ENCODE peak calls at places on chromosome 2, in ten cellular contexts. One of them, this sample, is unnamed.

GRCh38 chr2:73250872-73251846 is 17.1 kb downstream of the CCT7 start:
- DNase-seq in AG04450: no peak
- DNase-seq in MCF 10A: no peak
- DNase-seq in stimulated activated CD8-positive, alpha-beta memory T cell treated with anti-CD3 and anti-CD28 coated beads, Interleukin-15, amount 100 ng/mL, for 24 hours: no peak
- DNase-seq in T follicular helper cell: no peak
- DNase-seq in fibroblast of the aortic adventitia: no peak
- DNase-seq in GM03348: no peak
- DNase-seq in type B pancreatic cell: no peak
- DNase-seq in AML-193: no peak
- DNase-seq in cardiac muscle cell: no peak
- DNase-seq in this sample: no peak

GRCh38 chr2:12684471-12684936 is 32.2 kb upstream of the TRIB2 start:
- DNase-seq in MCF 10A: peak; percentile 77
- DNase-seq in stimulated activated CD8-positive, alpha-beta memory T cell treated with anti-CD3 and anti-CD28 coated beads, Interleukin-15, amount 100 ng/mL, for 24 hours: no peak
- DNase-seq in fibroblast of the aortic adventitia: peak; percentile 67
- DNase-seq in T follicular helper cell: no peak
- DNase-seq in type B pancreatic cell: no peak
- DNase-seq in GM03348: peak; percentile 64
- DNase-seq in AG04450: peak; percentile 18
- DNase-seq in cardiac muscle cell: no peak
- DNase-seq in AML-193: peak; percentile 5
- DNase-seq in this sample: peak; percentile 31

GRCh38 chr2:38856165-38856564 is 19.6 kb downstream of the DHX57 start:
- DNase-seq in fibroblast of the aortic adventitia: peak; percentile 35
- DNase-seq in MCF 10A: peak; percentile 38
- DNase-seq in AG04450: peak; percentile 2
- DNase-seq in T follicular helper cell: no peak
- DNase-seq in stimulated activated CD8-positive, alpha-beta memory T cell treated with anti-CD3 and anti-CD28 coated beads, Interleukin-15, amount 100 ng/mL, for 24 hours: no peak
- DNase-seq in GM03348: peak; percentile 27
- DNase-seq in AML-193: no peak
- DNase-seq in type B pancreatic cell: no peak
- DNase-seq in cardiac muscle cell: no peak
- DNase-seq in this sample: no peak

GRCh38 chr2:237427807-237428506 is 14.0 kb upstream of the COL6A3 start:
- DNase-seq in stimulated activated CD8-positive, alpha-beta memory T cell treated with anti-CD3 and anti-CD28 coated beads, Interleukin-15, amount 100 ng/mL, for 24 hours: no peak
- DNase-seq in fibroblast of the aortic adventitia: no peak
- DNase-seq in cardiac muscle cell: no peak
- DNase-seq in MCF 10A: no peak
- DNase-seq in AG04450: no peak
- DNase-seq in T follicular helper cell: no peak
- DNase-seq in AML-193: no peak
- DNase-seq in type B pancreatic cell: no peak
- DNase-seq in GM03348: no peak
- DNase-seq in this sample: no peak

GRCh38 chr2:108978709-108979111 is 10.3 kb downstream of the EDAR start:
- DNase-seq in AML-193: no peak
- DNase-seq in type B pancreatic cell: no peak
- DNase-seq in cardiac muscle cell: no peak
- DNase-seq in T follicular helper cell: no peak
- DNase-seq in fibroblast of the aortic adventitia: no peak
- DNase-seq in stimulated activated CD8-positive, alpha-beta memory T cell treated with anti-CD3 and anti-CD28 coated beads, Interleukin-15, amount 100 ng/mL, for 24 hours: no peak
- DNase-seq in GM03348: no peak
- DNase-seq in AG04450: no peak
- DNase-seq in MCF 10A: no peak
- DNase-seq in this sample: no peak

GRCh38 chr2:75134802-75135201 is 64.5 kb downstream of the TACR1 start:
- DNase-seq in fibroblast of the aortic adventitia: no peak
- DNase-seq in AG04450: no peak
- DNase-seq in GM03348: no peak
- DNase-seq in type B pancreatic cell: no peak
- DNase-seq in cardiac muscle cell: no peak
- DNase-seq in AML-193: no peak
- DNase-seq in stimulated activated CD8-positive, alpha-beta memory T cell treated with anti-CD3 and anti-CD28 coated beads, Interleukin-15, amount 100 ng/mL, for 24 hours: no peak
- DNase-seq in MCF 10A: no peak
- DNase-seq in T follicular helper cell: no peak
- DNase-seq in this sample: no peak

GRCh38 chr2:203631068-203631757 is 75.2 kb upstream of the CD28 start:
- DNase-seq in AML-193: no peak
- DNase-seq in AG04450: no peak
- DNase-seq in GM03348: peak; percentile 9
- DNase-seq in cardiac muscle cell: no peak
- DNase-seq in stimulated activated CD8-positive, alpha-beta memory T cell treated with anti-CD3 and anti-CD28 coated beads, Interleukin-15, amount 100 ng/mL, for 24 hours: no peak
- DNase-seq in fibroblast of the aortic adventitia: no peak
- DNase-seq in T follicular helper cell: no peak
- DNase-seq in type B pancreatic cell: no peak
- DNase-seq in MCF 10A: no peak
- DNase-seq in this sample: no peak

GRCh38 chr2:15412779-15413178 is 148.4 kb downstream of the NBAS start:
- DNase-seq in cardiac muscle cell: peak; percentile 11
- DNase-seq in stimulated activated CD8-positive, alpha-beta memory T cell treated with anti-CD3 and anti-CD28 coated beads, Interleukin-15, amount 100 ng/mL, for 24 hours: no peak
- DNase-seq in AG04450: no peak
- DNase-seq in type B pancreatic cell: no peak
- DNase-seq in MCF 10A: peak; percentile 10
- DNase-seq in fibroblast of the aortic adventitia: no peak
- DNase-seq in AML-193: no peak
- DNase-seq in GM03348: no peak
- DNase-seq in T follicular helper cell: no peak
- DNase-seq in this sample: no peak

GRCh38 chr2:228658998-228659397 is 477.5 kb upstream of the SPHKAP start:
- DNase-seq in T follicular helper cell: no peak
- DNase-seq in AG04450: peak; percentile 62
- DNase-seq in type B pancreatic cell: no peak
- DNase-seq in MCF 10A: peak; percentile 81
- DNase-seq in AML-193: no peak
- DNase-seq in cardiac muscle cell: no peak
- DNase-seq in GM03348: peak; percentile 5
- DNase-seq in stimulated activated CD8-positive, alpha-beta memory T cell treated with anti-CD3 and anti-CD28 coated beads, Interleukin-15, amount 100 ng/mL, for 24 hours: no peak
- DNase-seq in fibroblast of the aortic adventitia: peak; percentile 96
- DNase-seq in this sample: no peak

GRCh38 chr2:38533757-38534545 is 68.8 kb downstream of the HNRNPLL start:
- DNase-seq in MCF 10A: no peak
- DNase-seq in stimulated activated CD8-positive, alpha-beta memory T cell treated with anti-CD3 and anti-CD28 coated beads, Interleukin-15, amount 100 ng/mL, for 24 hours: no peak
- DNase-seq in T follicular helper cell: no peak
- DNase-seq in cardiac muscle cell: no peak
- DNase-seq in fibroblast of the aortic adventitia: no peak
- DNase-seq in AG04450: no peak
- DNase-seq in GM03348: no peak
- DNase-seq in type B pancreatic cell: no peak
- DNase-seq in AML-193: no peak
- DNase-seq in this sample: no peak

GRCh38 chr2:127388423-127389164 is 819 bp upstream of the MAP3K2 start:
- DNase-seq in stimulated activated CD8-positive, alpha-beta memory T cell treated with anti-CD3 and anti-CD28 coated beads, Interleukin-15, amount 100 ng/mL, for 24 hours: no peak
- DNase-seq in T follicular helper cell: no peak
- DNase-seq in type B pancreatic cell: no peak
- DNase-seq in fibroblast of the aortic adventitia: no peak
- DNase-seq in AML-193: no peak
- DNase-seq in AG04450: no peak
- DNase-seq in MCF 10A: no peak
- DNase-seq in cardiac muscle cell: no peak
- DNase-seq in GM03348: no peak
- DNase-seq in this sample: no peak

GRCh38 chr2:241358470-241358869 is 2.4 kb downstream of the FARP2 start:
- DNase-seq in MCF 10A: no peak
- DNase-seq in AG04450: no peak
- DNase-seq in type B pancreatic cell: no peak
- DNase-seq in stimulated activated CD8-positive, alpha-beta memory T cell treated with anti-CD3 and anti-CD28 coated beads, Interleukin-15, amount 100 ng/mL, for 24 hours: no peak
- DNase-seq in fibroblast of the aortic adventitia: no peak
- DNase-seq in AML-193: no peak
- DNase-seq in cardiac muscle cell: no peak
- DNase-seq in T follicular helper cell: no peak
- DNase-seq in GM03348: no peak
- DNase-seq in this sample: no peak

GRCh38 chr2:253202-253638 is 10.6 kb downstream of the SH3YL1 start:
- DNase-seq in fibroblast of the aortic adventitia: no peak
- DNase-seq in GM03348: no peak
- DNase-seq in MCF 10A: no peak
- DNase-seq in AG04450: no peak
- DNase-seq in AML-193: no peak
- DNase-seq in stimulated activated CD8-positive, alpha-beta memory T cell treated with anti-CD3 and anti-CD28 coated beads, Interleukin-15, amount 100 ng/mL, for 24 hours: no peak
- DNase-seq in type B pancreatic cell: no peak
- DNase-seq in cardiac muscle cell: no peak
- DNase-seq in T follicular helper cell: no peak
- DNase-seq in this sample: no peak

GRCh38 chr2:113895819-113896563 is 6.1 kb downstream of the ACTR3 start:
- DNase-seq in stimulated activated CD8-positive, alpha-beta memory T cell treated with anti-CD3 and anti-CD28 coated beads, Interleukin-15, amount 100 ng/mL, for 24 hours: no peak
- DNase-seq in cardiac muscle cell: no peak
- DNase-seq in GM03348: no peak
- DNase-seq in type B pancreatic cell: no peak
- DNase-seq in MCF 10A: no peak
- DNase-seq in fibroblast of the aortic adventitia: no peak
- DNase-seq in AG04450: no peak
- DNase-seq in AML-193: no peak
- DNase-seq in T follicular helper cell: no peak
- DNase-seq in this sample: no peak

GRCh38 chr2:102256281-102256680 is 55.1 kb upstream of the IL1RL1 start:
- DNase-seq in type B pancreatic cell: no peak
- DNase-seq in stimulated activated CD8-positive, alpha-beta memory T cell treated with anti-CD3 and anti-CD28 coated beads, Interleukin-15, amount 100 ng/mL, for 24 hours: no peak
- DNase-seq in MCF 10A: no peak
- DNase-seq in GM03348: no peak
- DNase-seq in AML-193: peak; percentile 14
- DNase-seq in fibroblast of the aortic adventitia: no peak
- DNase-seq in T follicular helper cell: no peak
- DNase-seq in cardiac muscle cell: no peak
- DNase-seq in AG04450: no peak
- DNase-seq in this sample: no peak

GRCh38 chr2:11732587-11732986 is 13.8 kb upstream of the LPIN1 start:
- DNase-seq in cardiac muscle cell: no peak
- DNase-seq in AML-193: no peak
- DNase-seq in fibroblast of the aortic adventitia: no peak
- DNase-seq in T follicular helper cell: no peak
- DNase-seq in stimulated activated CD8-positive, alpha-beta memory T cell treated with anti-CD3 and anti-CD28 coated beads, Interleukin-15, amount 100 ng/mL, for 24 hours: no peak
- DNase-seq in MCF 10A: no peak
- DNase-seq in GM03348: no peak
- DNase-seq in AG04450: no peak
- DNase-seq in type B pancreatic cell: no peak
- DNase-seq in this sample: no peak

GRCh38 chr2:232833830-232834229 is 36.2 kb upstream of the SNORC start:
- DNase-seq in T follicular helper cell: no peak
- DNase-seq in GM03348: no peak
- DNase-seq in MCF 10A: no peak
- DNase-seq in AML-193: no peak
- DNase-seq in fibroblast of the aortic adventitia: no peak
- DNase-seq in stimulated activated CD8-positive, alpha-beta memory T cell treated with anti-CD3 and anti-CD28 coated beads, Interleukin-15, amount 100 ng/mL, for 24 hours: no peak
- DNase-seq in type B pancreatic cell: no peak
- DNase-seq in cardiac muscle cell: no peak
- DNase-seq in AG04450: no peak
- DNase-seq in this sample: no peak

GRCh38 chr2:181877181-181877664 is 14.3 kb upstream of the ITPRID2 start:
- DNase-seq in AG04450: no peak
- DNase-seq in cardiac muscle cell: no peak
- DNase-seq in T follicular helper cell: no peak
- DNase-seq in MCF 10A: no peak
- DNase-seq in AML-193: no peak
- DNase-seq in stimulated activated CD8-positive, alpha-beta memory T cell treated with anti-CD3 and anti-CD28 coated beads, Interleukin-15, amount 100 ng/mL, for 24 hours: no peak
- DNase-seq in type B pancreatic cell: no peak
- DNase-seq in fibroblast of the aortic adventitia: no peak
- DNase-seq in GM03348: no peak
- DNase-seq in this sample: no peak

GRCh38 chr2:149568138-149568537 is 19.4 kb downstream of the MMADHC start:
- DNase-seq in stimulated activated CD8-positive, alpha-beta memory T cell treated with anti-CD3 and anti-CD28 coated beads, Interleukin-15, amount 100 ng/mL, for 24 hours: no peak
- DNase-seq in MCF 10A: no peak
- DNase-seq in type B pancreatic cell: no peak
- DNase-seq in fibroblast of the aortic adventitia: no peak
- DNase-seq in GM03348: no peak
- DNase-seq in T follicular helper cell: no peak
- DNase-seq in cardiac muscle cell: no peak
- DNase-seq in AML-193: peak; percentile 62
- DNase-seq in AG04450: no peak
- DNase-seq in this sample: no peak

GRCh38 chr2:31694444-31694843 is 113.7 kb upstream of the SRD5A2 start:
- DNase-seq in GM03348: no peak
- DNase-seq in AG04450: no peak
- DNase-seq in stimulated activated CD8-positive, alpha-beta memory T cell treated with anti-CD3 and anti-CD28 coated beads, Interleukin-15, amount 100 ng/mL, for 24 hours: no peak
- DNase-seq in fibroblast of the aortic adventitia: peak; percentile 4
- DNase-seq in MCF 10A: peak; percentile 22
- DNase-seq in type B pancreatic cell: no peak
- DNase-seq in T follicular helper cell: no peak
- DNase-seq in AML-193: no peak
- DNase-seq in cardiac muscle cell: no peak
- DNase-seq in this sample: no peak

GRCh38 chr2:149049142-149049541 is 10.6 kb downstream of the LYPD6B start:
- DNase-seq in fibroblast of the aortic adventitia: peak; percentile 21
- DNase-seq in stimulated activated CD8-positive, alpha-beta memory T cell treated with anti-CD3 and anti-CD28 coated beads, Interleukin-15, amount 100 ng/mL, for 24 hours: no peak
- DNase-seq in cardiac muscle cell: no peak
- DNase-seq in type B pancreatic cell: no peak
- DNase-seq in T follicular helper cell: no peak
- DNase-seq in AG04450: peak; percentile 7
- DNase-seq in MCF 10A: peak; percentile 37
- DNase-seq in GM03348: no peak
- DNase-seq in AML-193: no peak
- DNase-seq in this sample: no peak